ENCODE peak calls at places on chromosome 18, in six cellular contexts. O is HCT116, A is ovary, G is IMR-90, S is astrocyte, Q is PC-3. L is an unnamed sample. For H3K4me1, the result is how much of the 10 kb centered on the place peaks cover.

GRCh38 chr18:58117685-58118403 is 73.8 kb downstream of the NEDD4L start:
- DNase-seq in O (peak), A (peak), G (peak), S (peak), Q (peak), L (no peak)

GRCh38 chr18:76838182-76838581 is 15.8 kb downstream of the ZNF236 start:
- DNase-seq in O (no peak), A (no peak), G (peak), S (peak), Q (peak), L (no peak)

GRCh38 chr18:30675905-30676620 is 366.5 kb downstream of the DSC3 start:
- DNase-seq in O (no peak), A (no peak), G (no peak), S (no peak), Q (no peak), L (no peak)

GRCh38 chr18:36635414-36636096 is 193.2 kb downstream of the TPGS2 start:
- DNase-seq in O (no peak), A (no peak), G (no peak), S (no peak), Q (no peak), L (no peak)

GRCh38 chr18:57970356-57971095 is 73.5 kb upstream of the NEDD4L start:
- DNase-seq in O (peak), A (no peak), G (no peak), S (no peak), Q (peak), L (peak)

GRCh38 chr18:59699750-59700534 is 2.7 kb upstream of the CCBE1 start:
- DNase-seq in O (no peak), A (no peak), G (no peak), S (no peak), Q (no peak), L (no peak)

GRCh38 chr18:48006415-48007175 is 76.1 kb upstream of the SMAD2 start:
- DNase-seq in O (no peak), A (no peak), G (no peak), S (no peak), Q (no peak), L (no peak)

GRCh38 chr18:63617049-63617995 is 26.7 kb downstream of the SERPINB4 start:
- DNase-seq in O (no peak), A (no peak), G (no peak), S (no peak), Q (no peak), L (no peak)

GRCh38 chr18:48045744-48046143 is 115.3 kb upstream of the SMAD2 start:
- DNase-seq in O (no peak), A (no peak), G (no peak), S (no peak), Q (no peak), L (no peak)

GRCh38 chr18:78980279-78980771 is 707 bp downstream of the SALL3 start:
- DNase-seq in O (no peak), A (no peak), G (no peak), S (no peak), Q (no peak), L (no peak)

GRCh38 chr18:30623401-30624065 is 419.0 kb downstream of the DSC3 start:
- DNase-seq in O (no peak), A (no peak), G (no peak), S (peak), Q (peak), L (no peak)

GRCh38 chr18:3712485-3712884 is 262.5 kb downstream of the TGIF1 start:
- DNase-seq in O (no peak), A (no peak), G (no peak), S (no peak), Q (no peak), L (no peak)

GRCh38 chr18:39600894-39601293 is 2035.3 kb upstream of the CELF4 start:
- DNase-seq in O (no peak), A (no peak), G (no peak), S (peak), Q (no peak), L (no peak)

GRCh38 chr18:27863780-27864430 is 313.0 kb downstream of the CDH2 start:
- DNase-seq in O (no peak), A (no peak), G (no peak), S (no peak), Q (no peak), L (no peak)

GRCh38 chr18:27860011-27860410 is 316.9 kb downstream of the CDH2 start:
- DNase-seq in O (no peak), A (no peak), G (no peak), S (no peak), Q (no peak), L (no peak)

GRCh38 chr18:27862056-27862682 is 314.8 kb downstream of the CDH2 start:
- DNase-seq in O (no peak), A (no peak), G (no peak), S (no peak), Q (no peak), L (no peak)

GRCh38 chr18:27860701-27861107 is 316.2 kb downstream of the CDH2 start:
- DNase-seq in O (no peak), A (no peak), G (peak), S (peak), Q (no peak), L (no peak)

GRCh38 chr18:27861539-27861938 is 315.4 kb downstream of the CDH2 start:
- DNase-seq in O (no peak), A (no peak), G (no peak), S (no peak), Q (no peak), L (no peak)
- H3K4me1 ChIP-seq in O (under half), A (under half), G (under half), S (under half), Q (under half), L (under half)

DNA sequence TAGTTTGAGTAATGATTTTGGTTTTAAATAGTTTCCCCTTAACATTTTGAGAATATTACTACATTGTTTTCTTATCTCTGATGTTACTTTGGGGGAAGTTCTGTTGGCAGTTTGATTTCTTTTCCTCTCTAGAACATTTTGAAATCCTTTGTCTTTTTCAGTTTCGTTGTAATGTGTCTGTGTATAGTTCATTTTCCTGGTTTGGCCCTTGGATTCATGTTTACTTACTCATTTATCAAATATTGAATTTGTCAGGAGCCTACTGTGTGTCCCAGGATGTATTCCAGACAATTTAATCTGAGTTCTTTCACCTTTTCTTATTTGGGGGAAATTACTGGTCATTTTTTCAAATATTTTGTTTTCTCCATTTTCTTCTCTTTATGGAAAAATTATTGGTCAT is 16.7 kb downstream of the ANKRD12 start:
- DNase-seq in O (no peak), A (no peak), G (no peak), S (no peak), Q (no peak), L (no peak)
- H3K4me1 ChIP-seq in O (under half), A (under half), G (under half), S (under half), Q (under half), L (under half)

GRCh38 chr18:12279781-12280531 is 25.8 kb downstream of the CIDEA start:
- DNase-seq in O (no peak), A (no peak), G (no peak), S (no peak), Q (no peak), L (no peak)
- H3K4me1 ChIP-seq in O (under half), A (under half), G (under half), S (under half), Q (under half), L (under half)

DNA sequence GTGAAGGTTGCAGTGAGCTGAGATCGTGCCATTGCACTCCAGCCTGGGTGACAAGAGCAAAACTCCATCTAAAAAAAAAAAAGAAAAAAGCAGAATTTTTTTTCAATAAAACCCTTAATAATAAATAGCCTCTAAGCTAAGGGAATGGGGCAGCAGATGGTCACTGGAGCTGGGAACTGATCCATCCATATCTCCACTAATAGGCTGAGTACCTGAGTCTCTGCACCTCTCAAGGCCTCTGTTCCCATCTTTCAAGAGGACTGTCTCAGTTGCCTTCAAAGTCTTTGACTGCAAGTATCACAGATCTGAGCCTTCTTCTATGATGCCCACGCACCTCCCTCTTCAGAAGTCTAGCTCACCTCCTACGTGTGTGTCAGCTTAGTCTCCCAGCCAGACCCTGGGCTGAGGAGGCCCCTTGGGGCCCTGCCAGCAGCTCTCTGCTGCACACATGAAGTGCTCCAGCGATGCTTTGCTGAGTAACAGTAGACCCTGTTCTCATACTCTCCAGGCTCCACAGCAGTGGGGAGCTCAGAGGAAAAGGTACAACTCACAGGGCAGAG is 32.9 kb downstream of the ST8SIA5 start:
- DNase-seq in O (no peak), A (no peak), G (no peak), S (peak), Q (no peak), L (no peak)
- H3K4me1 ChIP-seq in O (under half), A (under half), G (under half), S (under half), Q (under half), L (under half)

DNA sequence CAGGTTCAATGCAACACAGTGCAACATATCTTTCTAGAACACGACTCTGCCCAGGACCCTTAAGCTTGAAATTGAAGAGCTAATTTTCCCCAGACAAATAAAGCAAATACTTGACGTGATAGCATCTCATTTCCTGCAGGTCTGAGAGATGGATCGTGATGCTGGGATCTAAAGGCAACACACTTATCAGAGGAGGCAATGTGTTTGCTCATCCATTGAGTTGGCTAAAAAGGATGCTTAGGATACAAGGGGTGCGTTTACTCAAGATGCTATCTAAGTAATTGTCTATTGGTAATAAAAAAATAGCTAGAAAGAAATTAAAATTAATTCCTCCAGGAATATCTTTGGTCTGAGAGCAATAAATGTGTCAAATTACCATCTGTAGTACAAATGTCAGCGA is 129.0 kb downstream of the SOCS6 start:
- DNase-seq in O (no peak), A (no peak), G (no peak), S (no peak), Q (no peak), L (no peak)
- H3K4me1 ChIP-seq in O (half or more), A (under half), G (under half), S (under half), Q (under half), L (under half)

GRCh38 chr18:5979176-5979888 is 84.0 kb upstream of the TMEM200C start:
- DNase-seq in O (no peak), A (no peak), G (no peak), S (no peak), Q (no peak), L (no peak)
- H3K4me1 ChIP-seq in O (under half), A (under half), G (under half), S (under half), Q (under half), L (under half)

GRCh38 chr18:44681039-44681595 is 429 bp downstream of the SETBP1 start:
- DNase-seq in O (no peak), A (peak), G (no peak), S (no peak), Q (no peak), L (no peak)
- H3K4me1 ChIP-seq in O (under half), A (under half), G (under half), S (under half), Q (under half), L (under half)

GRCh38 chr18:74283646-74284045 is 8.1 kb downstream of the CYB5A start:
- DNase-seq in O (no peak), A (no peak), G (no peak), S (no peak), Q (no peak), L (no peak)

GRCh38 chr18:74283255-74283554 is 8.6 kb downstream of the CYB5A start:
- DNase-seq in O (no peak), A (no peak), G (no peak), S (no peak), Q (peak), L (no peak)

GRCh38 chr18:74282359-74283254 is 9.2 kb downstream of the CYB5A start:
- DNase-seq in O (no peak), A (no peak), G (no peak), S (no peak), Q (peak), L (no peak)

GRCh38 chr18:74281011-74281638 is 10.6 kb downstream of the CYB5A start:
- DNase-seq in O (no peak), A (no peak), G (no peak), S (no peak), Q (no peak), L (no peak)

DNA sequence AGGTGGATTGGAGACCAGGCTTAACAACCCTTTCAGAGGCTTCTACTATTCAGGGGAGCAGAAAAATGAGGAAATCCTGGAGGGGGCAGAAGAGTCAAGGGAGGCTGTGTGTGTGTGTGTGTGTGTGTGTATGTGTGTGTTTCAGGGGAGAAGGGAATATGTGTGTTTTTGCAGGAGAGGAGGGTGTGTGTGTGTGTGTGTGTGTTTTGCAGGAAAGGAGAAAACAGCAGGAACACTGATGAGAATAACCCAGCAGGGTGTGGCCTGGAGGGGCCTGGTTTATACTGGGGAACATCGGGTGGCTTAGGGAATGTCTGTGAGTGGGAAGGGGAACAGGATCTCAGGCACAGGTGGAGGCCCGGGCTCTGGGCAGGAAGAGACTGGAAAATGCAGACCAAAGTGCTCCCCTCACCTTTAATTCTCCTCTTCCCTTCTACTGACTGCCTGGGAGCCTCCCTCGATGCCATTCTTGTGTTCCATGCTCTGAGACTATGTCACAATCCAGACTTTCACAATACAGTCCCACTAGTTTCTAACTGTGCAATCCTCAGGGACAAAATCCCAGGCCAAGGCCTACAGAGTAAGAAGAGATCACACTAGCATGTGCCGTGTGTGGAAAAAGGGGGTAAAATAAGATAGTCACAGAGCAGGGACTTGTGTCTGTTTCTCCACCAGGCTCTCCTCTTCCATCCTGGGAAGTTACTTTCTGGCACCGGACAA is 10.0 kb downstream of the CYB5A start:
- DNase-seq in O (no peak), A (no peak), G (no peak), S (no peak), Q (no peak), L (no peak)
- H3K4me1 ChIP-seq in O (under half), A (under half), G (under half), S (under half), Q (under half), L (under half)

L was measured in iPS DF 6.9.